ENCODE peak calls at places on chromosome 1, in five cellular contexts. W is cardiac muscle cell; X is effector memory CD4-positive, alpha-beta T cell; K is hepatocyte; I is activated T-helper 1 cell treated with Interleukin-2 at 50 U/mL for 16 hours. T is an unnamed sample.

GRCh38 chr1:209227941-209228340 is 355.6 kb upstream of the CAMK1G start:
- DNase-seq in K (no peak), X (no peak), W (no peak), I (no peak), T (no peak)

GRCh38 chr1:17305576-17306095 is 2.4 kb upstream of the PADI4 start:
- DNase-seq in K (no peak), W (no peak), X (no peak), I (no peak), T (no peak)

GRCh38 chr1:28887835-28888682 is 26.3 kb upstream of the EPB41 start:
- DNase-seq in K (peak), I (no peak), X (no peak), W (peak), T (no peak)

GRCh38 chr1:238223067-238223640 is 332.4 kb upstream of the ZP4 start:
- DNase-seq in K (no peak), X (no peak), W (no peak), I (no peak), T (no peak)

GRCh38 chr1:89565521-89565920 is 40.9 kb downstream of the LRRC8B start:
- DNase-seq in I (no peak), X (no peak), W (no peak), K (no peak), T (no peak)

GRCh38 chr1:58524353-58524945 is 22.1 kb downstream of the OMA1 start:
- DNase-seq in W (peak), K (no peak), X (no peak), I (no peak), T (no peak)

GRCh38 chr1:27607239-27607804 is 3.4 kb upstream of the AHDC1 start:
- DNase-seq in K (peak), I (no peak), W (peak), X (no peak), T (no peak)

GRCh38 chr1:162755306-162755705 is 35.2 kb upstream of the HSD17B7 start:
- DNase-seq in W (no peak), X (no peak), I (no peak), K (no peak), T (no peak)

T was measured in dermis microvascular lymphatic vessel endothelial cell.